ENCODE peak calls at places on chromosomes 3 and 15, in nine cellular contexts. E, F, O, M, W, B, V, U and Y are unnamed samples.

GRCh38 chr3:152073267-152073666 is 195.5 kb upstream of the MBNL1 start:
- DNase-seq in E (no peak), F (no peak), O (no peak), M (peak), W (peak), B (no peak), V (no peak), U (no peak), Y (no peak)

GRCh38 chr3:9033867-9034266 is 70.6 kb upstream of the RAD18 start:
- DNase-seq in E (no peak), F (no peak), O (no peak), M (no peak), W (no peak), B (no peak), V (no peak), U (no peak), Y (no peak)

GRCh38 chr3:73511555-73511954 is 113.2 kb downstream of the PDZRN3 start:
- DNase-seq in E (no peak), F (peak), O (peak), M (no peak), W (no peak), B (no peak), V (no peak), U (no peak), Y (no peak)

GRCh38 chr3:126524429-126524988 is 554 bp downstream of the CHST13 start:
- DNase-seq in E (no peak), F (no peak), O (no peak), M (no peak), W (no peak), B (no peak), V (peak), U (no peak), Y (no peak)

GRCh38 chr3:169179193-169180122 is 484.1 kb downstream of the MECOM start:
- DNase-seq in E (no peak), F (no peak), O (no peak), M (no peak), W (no peak), B (no peak), V (no peak), U (no peak), Y (peak)

GRCh38 chr3:23865595-23866396 is 51.0 kb downstream of the NKIRAS1 start:
- DNase-seq in E (peak), F (peak), O (no peak), M (no peak), W (peak), B (no peak), V (peak), U (peak), Y (no peak)

GRCh38 chr3:114745322-114746240 is 401.5 kb downstream of the ZBTB20 start:
- DNase-seq in E (peak), F (no peak), O (no peak), M (peak), W (peak), B (no peak), V (no peak), U (no peak), Y (no peak)

GRCh38 chr3:180619723-180620122 is 17.8 kb downstream of the TTC14 start:
- DNase-seq in E (no peak), F (no peak), O (no peak), M (no peak), W (peak), B (peak), V (no peak), U (no peak), Y (no peak)

GRCh38 chr3:14538451-14539088 is 1.6 kb downstream of the GRIP2 start:
- DNase-seq in E (no peak), F (no peak), O (no peak), M (no peak), W (no peak), B (no peak), V (no peak), U (no peak), Y (no peak)

GRCh38 chr3:9808345-9809037 is 1.6 kb upstream of the TTLL3 start:
- DNase-seq in E (no peak), F (no peak), O (no peak), M (peak), W (peak), B (peak), V (peak), U (peak), Y (peak)

GRCh38 chr3:1723726-1724125 is 374.9 kb upstream of the CNTN4 start:
- DNase-seq in E (no peak), F (no peak), O (no peak), M (no peak), W (no peak), B (no peak), V (no peak), U (no peak), Y (no peak)

GRCh38 chr3:65968996-65969395 is 69.7 kb downstream of the MAGI1 start:
- DNase-seq in E (no peak), F (no peak), O (no peak), M (no peak), W (no peak), B (no peak), V (no peak), U (no peak), Y (no peak)

GRCh38 chr3:171236586-171237120 is 210.1 kb upstream of the SLC2A2 start:
- DNase-seq in E (no peak), F (no peak), O (no peak), M (no peak), W (no peak), B (no peak), V (no peak), U (no peak), Y (no peak)

GRCh38 chr15:70235347-70235746 is 137.6 kb upstream of the TLE3 start:
- DNase-seq in E (no peak), F (no peak), O (peak), M (peak), W (no peak), B (no peak), V (no peak), U (no peak), Y (no peak)

GRCh38 chr3:1578105-1578833 is 485.4 kb downstream of the CNTN6 start:
- DNase-seq in E (no peak), F (no peak), O (no peak), M (no peak), W (no peak), B (no peak), V (no peak), U (no peak), Y (no peak)

GRCh38 chr15:66249623-66250174 is 3.9 kb downstream of the MEGF11 start:
- DNase-seq in E (no peak), F (no peak), O (no peak), M (no peak), W (peak), B (no peak), V (no peak), U (no peak), Y (no peak)

GRCh38 chr3:45647148-45647619 is 42.0 kb upstream of the SACM1L start:
- DNase-seq in E (peak), F (no peak), O (no peak), M (peak), W (peak), B (no peak), V (no peak), U (no peak), Y (no peak)

GRCh38 chr15:80844011-80844732 is 65.0 kb downstream of the CEMIP start:
- DNase-seq in E (no peak), F (no peak), O (no peak), M (peak), W (peak), B (no peak), V (no peak), U (no peak), Y (no peak)

GRCh38 chr3:111726788-111727305 is 131.7 kb upstream of the ZBED2 start:
- DNase-seq in E (no peak), F (no peak), O (no peak), M (no peak), W (no peak), B (no peak), V (no peak), U (no peak), Y (no peak)

GRCh38 chr3:101228441-101228840 is 91.9 kb downstream of the IMPG2 start:
- DNase-seq in E (no peak), F (no peak), O (no peak), M (no peak), W (no peak), B (no peak), V (no peak), U (no peak), Y (no peak)

GRCh38 chr15:79050977-79051376 is 39.6 kb downstream of the RASGRF1 start:
- DNase-seq in E (no peak), F (no peak), O (no peak), M (no peak), W (no peak), B (no peak), V (no peak), U (no peak), Y (no peak)